ENCODE peak calls at places on chromosomes 2 and 18, in nine cellular contexts. Q is fibroblast of lung, O is lower lobe of right lung, B is stomach, U is cardiac muscle cell, V is GM23248, E is tibial artery, C is neuronal stem cell, R is heart right ventricle. Z is an unnamed sample.

GRCh38 chr2:217691516-217691915 is 311.3 kb downstream of the TNS1 start:
- DNase-seq in Q (no peak), B (no peak), C (no peak), O (no peak), V (no peak), U (no peak), R (no peak), E (no peak), Z (no peak)

GRCh38 chr18:9901377-9901776 is 12.4 kb upstream of the VAPA start:
- DNase-seq in O (no peak), U (no peak), R (no peak), C (no peak), V (no peak), Q (no peak), E (no peak), B (no peak), Z (no peak)

GRCh38 chr2:96798733-96799622 is 17.1 kb upstream of the CNNM3 start:
- DNase-seq in C (no peak), R (no peak), B (no peak), U (no peak), Q (no peak), E (no peak), O (peak; percentile 36), V (no peak), Z (no peak)

GRCh38 chr2:236342951-236343350 is 78.7 kb upstream of the ASB18 start:
- DNase-seq in Q (no peak), V (no peak), R (no peak), C (no peak), E (no peak), B (no peak), U (no peak), O (no peak), Z (no peak)

GRCh38 chr2:203650860-203651613 is 55.4 kb upstream of the CD28 start:
- DNase-seq in V (peak; percentile 82), E (no peak), Q (peak; percentile 75), C (no peak), U (no peak), B (peak; percentile 39), O (no peak), R (no peak), Z (no peak)

GRCh38 chr2:173354601-173355131 is at the start of gene CDCA7:
- DNase-seq in O (peak; percentile 62), R (peak; percentile 62), E (no peak), B (peak; percentile 49), V (peak; percentile 50), U (peak; percentile 88), C (peak; percentile 78), Q (peak; percentile 66), Z (no peak)

GRCh38 chr18:75679347-75679746 is 251.8 kb upstream of the SMIM21 start:
- DNase-seq in U (no peak), E (peak; percentile 31), R (peak; percentile 65), B (no peak), O (no peak), V (no peak), Q (no peak), C (no peak), Z (no peak)

GRCh38 chr18:58098706-58099105 is 54.7 kb downstream of the NEDD4L start:
- DNase-seq in Q (no peak), O (no peak), V (no peak), E (no peak), U (no peak), R (no peak), C (no peak), B (no peak), Z (no peak)

GRCh38 chr2:119435148-119435952 is 3.7 kb downstream of the TMEM37 start:
- DNase-seq in E (no peak), B (no peak), R (no peak), V (no peak), Q (no peak), O (no peak), C (no peak), U (no peak), Z (no peak)

GRCh38 chr2:55141572-55142413 is 90.3 kb downstream of the CLHC1 start:
- DNase-seq in V (no peak), Q (no peak), U (no peak), B (peak; percentile 40), R (no peak), C (no peak), E (no peak), O (no peak), Z (no peak)

GRCh38 chr18:23237524-23238151 is 102.4 kb downstream of the CABLES1 start:
- DNase-seq in B (peak; percentile 57), O (peak; percentile 73), U (no peak), C (no peak), R (peak; percentile 54), E (peak; percentile 71), Q (peak; percentile 41), V (peak; percentile 88), Z (peak; percentile 21)
- H3K4me1 ChIP-seq in B (peaks cover 19% of the 10 kb centered on the region), O (peaks cover 33% of the 10 kb centered on the region), U (no peaks in the 10 kb centered on the region), C (no peaks in the 10 kb centered on the region), R (peaks cover 23% of the 10 kb centered on the region), E (peaks cover 17% of the 10 kb centered on the region), Q (peaks cover 5% of the 10 kb centered on the region), V (peaks cover 19% of the 10 kb centered on the region), Z (peaks cover 18% of the 10 kb centered on the region)

GRCh38 chr2:126717928-126718327 is 62.0 kb downstream of the GYPC start:
- DNase-seq in Q (no peak), C (no peak), U (no peak), E (no peak), R (no peak), B (no peak), V (no peak), O (no peak), Z (no peak)

GRCh38 chr2:126720031-126720368 is 64.0 kb downstream of the GYPC start:
- DNase-seq in O (no peak), Q (no peak), V (peak; percentile 29), E (no peak), C (no peak), U (no peak), B (no peak), R (no peak), Z (no peak)

GRCh38 chr2:126722081-126722480 is 66.1 kb downstream of the GYPC start:
- DNase-seq in O (no peak), C (no peak), U (no peak), R (no peak), Q (no peak), B (no peak), E (no peak), V (no peak), Z (no peak)

GRCh38 chr2:126720647-126721046 is 64.7 kb downstream of the GYPC start:
- DNase-seq in C (no peak), V (peak; percentile 20), E (no peak), U (no peak), Q (no peak), R (no peak), O (no peak), B (no peak), Z (no peak)

GRCh38 chr2:126719191-126720030 is 63.5 kb downstream of the GYPC start:
- DNase-seq in Q (no peak), C (no peak), B (no peak), V (no peak), O (no peak), R (no peak), E (no peak), U (peak; percentile 27), Z (no peak)
- H3K27ac ChIP-seq in Q (no peak overlapping the region), C (no peak overlapping the region), B (no peak overlapping the region), V (no peak overlapping the region), O (no peak overlapping the region), R (peak overlapping the region; percentile 65), E (no peak overlapping the region), U (no peak overlapping the region), Z (no peak overlapping the region)

DNA sequence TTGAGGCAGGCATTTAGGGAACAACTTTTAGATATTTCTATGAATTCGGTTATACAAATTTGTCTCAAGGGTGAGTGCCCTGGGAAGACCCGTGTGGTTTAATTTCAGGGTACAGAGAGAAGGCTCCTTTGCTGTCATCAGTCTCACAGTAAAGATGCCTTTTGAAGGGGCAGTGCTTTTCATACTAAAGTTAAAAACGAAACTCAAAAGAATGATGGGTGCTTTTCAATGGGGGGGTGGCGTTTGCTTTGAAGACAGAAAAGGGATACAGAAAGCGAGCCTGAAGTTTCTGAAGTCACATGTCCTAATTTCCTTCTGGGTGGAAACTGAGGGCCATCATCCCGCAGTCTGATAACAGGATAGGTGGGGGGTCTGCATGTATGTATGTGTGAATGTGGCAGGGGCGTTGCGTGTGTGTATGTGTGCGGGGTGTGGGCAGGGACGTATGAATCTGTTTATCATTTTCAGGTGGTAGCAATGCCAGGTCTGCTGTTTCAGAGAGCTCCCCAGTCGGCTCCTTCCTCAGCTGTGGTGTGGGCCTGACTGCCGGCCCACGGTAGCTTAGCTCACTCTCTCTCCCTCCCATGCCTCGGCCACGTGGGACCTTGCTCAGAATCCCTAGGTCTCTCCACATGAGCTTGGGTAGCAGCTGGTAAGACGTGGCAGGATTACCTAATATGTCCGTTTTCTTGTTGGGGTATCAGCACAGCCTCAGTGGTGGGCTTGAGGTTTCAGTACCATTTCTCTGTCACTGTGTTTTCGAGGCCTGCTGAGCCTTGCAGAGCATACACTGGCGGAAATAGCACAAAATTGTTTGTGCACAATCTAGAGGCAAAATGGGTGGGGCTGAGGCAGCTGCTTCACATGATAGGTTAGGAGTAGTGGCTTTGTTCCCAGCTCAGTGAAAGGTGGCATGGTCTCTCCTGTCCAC is 32.7 kb downstream of the ARHGAP25 start:
- DNase-seq in R (no peak), O (no peak), U (no peak), V (no peak), B (no peak), Q (no peak), E (no peak), C (no peak), Z (peak; percentile 63)
- H3K4me3 ChIP-seq in R (no peak overlapping the region), O (no peak overlapping the region), U (no peak overlapping the region), V (no peak overlapping the region), B (no peak overlapping the region), Q (no peak overlapping the region), E (no peak overlapping the region), C (no peak overlapping the region), Z (peak overlapping the region; percentile 42)

GRCh38 chr2:238286095-238286494 is 2.3 kb downstream of the PER2 start:
- DNase-seq in Q (no peak), B (no peak), V (no peak), U (no peak), C (no peak), R (no peak), E (no peak), O (no peak), Z (no peak)

GRCh38 chr2:238287702-238288649 is at the start of gene PER2:
- DNase-seq in C (no peak), U (peak; percentile 78), Q (peak; percentile 71), V (peak; percentile 97), R (peak; percentile 58), E (peak; percentile 71), B (peak; percentile 63), O (peak; percentile 81), Z (no peak)

GRCh38 chr2:238286987-238287386 is 1.4 kb downstream of the PER2 start:
- DNase-seq in B (no peak), Q (no peak), R (no peak), U (no peak), V (peak; percentile 52), E (no peak), O (peak; percentile 33), C (no peak), Z (no peak)

GRCh38 chr2:238285653-238286082 is 2.7 kb downstream of the PER2 start:
- DNase-seq in C (no peak), U (no peak), E (peak; percentile 96), B (peak; percentile 91), V (peak; percentile 98), R (peak; percentile 31), Q (peak; percentile 96), O (peak; percentile 87), Z (no peak)

DNA sequence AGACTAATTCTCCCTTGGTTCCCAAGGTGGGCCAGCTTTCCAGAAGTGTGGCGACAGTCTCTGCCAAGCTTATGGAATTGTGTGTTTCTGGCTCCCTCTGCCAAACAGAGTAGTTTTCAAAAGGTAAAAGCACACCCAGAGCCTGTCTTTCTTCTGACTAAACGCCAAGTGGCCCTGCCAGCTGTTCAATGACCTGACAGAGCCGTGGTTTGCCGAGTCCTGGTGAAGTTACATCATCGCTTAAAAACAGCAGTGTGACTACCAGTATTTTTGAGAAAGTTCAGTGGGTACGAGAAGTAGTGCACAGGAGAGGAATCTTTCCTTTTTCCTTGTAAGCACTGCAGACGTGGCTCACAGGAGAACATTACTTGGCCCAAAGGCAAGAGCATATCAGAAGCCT is 1.9 kb downstream of the PER2 start:
- DNase-seq in Q (peak; percentile 87), O (peak; percentile 74), U (no peak), C (no peak), B (peak; percentile 85), V (peak; percentile 92), R (peak; percentile 35), E (peak; percentile 79), Z (no peak)
- H3K4me1 ChIP-seq in Q (peaks cover 23% of the 10 kb centered on the region), O (peaks cover 66% of the 10 kb centered on the region), U (peaks cover 11% of the 10 kb centered on the region), C (peaks cover 43% of the 10 kb centered on the region), B (peaks cover 80% of the 10 kb centered on the region), V (peaks cover 23% of the 10 kb centered on the region), R (peaks cover 75% of the 10 kb centered on the region), E (peaks cover 42% of the 10 kb centered on the region), Z (peaks cover 23% of the 10 kb centered on the region)